ENCODE peak calls at places on chromosomes 12 and 14, in ten cellular contexts. I is HCT116; A is left lung; U is left cardiac atrium; O is Right ventricle myocardium superior; Y is activated naive CD8-positive, alpha-beta T cell treated with anti-CD3 and anti-CD28 coated beads, Interleukin-2, amount 50 U/mL, for 24 hours; R is aorta; N is activated CD8-positive, alpha-beta T cell treated with anti-CD3 and anti-CD28 coated beads, Interleukin-2, amount 10 ng/mL, durations not matched to agents 7 days and 5 days; W is memory B cell; Z is CD8-positive, alpha-beta T cell. M is an unnamed sample.

GRCh38 chr14:100012478-100012925 is 52.7 kb upstream of the EVL start:
- ATAC-seq in Y (no peak), Z (no peak), U (no peak), R (no peak), O (no peak), I (no peak), N (peak), A (no peak), W (no peak), M (no peak)

GRCh38 chr12:124456652-124457152 is 110.7 kb downstream of the NCOR2 start:
- ATAC-seq in R (no peak), U (peak), O (no peak), Y (no peak), I (no peak), Z (peak), W (peak), N (peak), A (no peak), M (peak)

GRCh38 chr14:88986146-88986841 is 161.8 kb downstream of the TTC8 start:
- ATAC-seq in O (no peak), I (peak), R (no peak), N (no peak), Y (no peak), Z (no peak), W (no peak), A (no peak), U (no peak), M (no peak)

GRCh38 chr14:59424707-59425106 is 40.5 kb downstream of the GPR135 start:
- ATAC-seq in A (no peak), U (peak), Y (no peak), N (no peak), I (no peak), W (no peak), Z (no peak), R (peak), O (peak), M (no peak)

GRCh38 chr12:93946542-93947150 is 201.7 kb upstream of the PLXNC1 start:
- ATAC-seq in I (no peak), W (no peak), Z (no peak), O (no peak), N (no peak), A (no peak), U (no peak), R (no peak), Y (no peak), M (peak)

GRCh38 chr12:113432976-113433375 is 10.8 kb downstream of the SDSL start:
- ATAC-seq in I (no peak), W (no peak), U (no peak), R (no peak), O (no peak), N (no peak), A (no peak), Z (no peak), Y (no peak), M (no peak)

GRCh38 chr12:65526311-65526710 is 247.8 kb downstream of the MSRB3 start:
- ATAC-seq in Z (no peak), U (no peak), N (no peak), A (no peak), R (no peak), I (no peak), O (no peak), Y (no peak), W (no peak), M (no peak)

GRCh38 chr12:45586486-45586885 is 143.0 kb upstream of the ARID2 start:
- ATAC-seq in O (no peak), W (no peak), Y (no peak), N (no peak), U (no peak), I (no peak), R (no peak), A (no peak), Z (no peak), M (no peak)

GRCh38 chr12:82942963-82943362 is 256.3 kb downstream of the TMTC2 start:
- ATAC-seq in O (no peak), A (peak), Y (no peak), U (no peak), W (no peak), I (no peak), Z (no peak), R (no peak), N (no peak), M (peak)